ENCODE peak calls at places on chromosomes 2 and 18, in five cellular contexts. E is astrocyte of the spinal cord; X is CD4-positive, alpha-beta memory T cell; F is fibroblast of pulmonary artery; C is foreskin fibroblast. B is an unnamed sample.
A peak's percentile ranks its signal among the peaks of the same experiment; 100 is the strongest.

GRCh38 chr2:157825885-157826284 is 50.2 kb downstream of the ACVR1 start:
- DNase-seq in E (no peak), X (no peak), F (peak; percentile 47), C (peak; percentile 79), B (peak; percentile 99)

GRCh38 chr2:58938988-58939387 is 697.9 kb upstream of the FANCL start:
- DNase-seq in E (no peak), X (no peak), F (no peak), C (no peak), B (no peak)

GRCh38 chr2:170717991-170718589 is 3.0 kb downstream of the SP5 start:
- DNase-seq in E (no peak), X (no peak), F (no peak), C (peak; percentile 18), B (no peak)

GRCh38 chr2:122129399-122129798 is 373.9 kb downstream of the TSN start:
- DNase-seq in E (no peak), X (no peak), F (no peak), C (no peak), B (no peak)

GRCh38 chr18:37537868-37538525 is 27.6 kb downstream of the CELF4 start:
- DNase-seq in E (peak; percentile 46), X (no peak), F (peak; percentile 71), C (peak; percentile 86), B (peak; percentile 67)

GRCh38 chr2:54858021-54858681 is 134.7 kb downstream of the EML6 start:
- DNase-seq in E (peak; percentile 82), X (no peak), F (peak; percentile 51), C (peak; percentile 44), B (peak; percentile 61)

GRCh38 chr2:28736034-28736433 is 15.6 kb upstream of the PPP1CB start:
- DNase-seq in E (no peak), X (no peak), F (peak; percentile 50), C (no peak), B (no peak)

GRCh38 chr2:219551412-219551811 is 7.6 kb downstream of the TMEM198 start:
- DNase-seq in E (peak; percentile 23), X (no peak), F (peak; percentile 27), C (peak; percentile 81), B (peak; percentile 29)

GRCh38 chr2:144642106-144642505 is 122.2 kb upstream of the ZEB2 start:
- DNase-seq in E (no peak), X (no peak), F (no peak), C (no peak), B (no peak)

GRCh38 chr2:98835831-98836385 is 100.1 kb downstream of the CRACDL start:
- DNase-seq in E (no peak), X (peak; percentile 66), F (no peak), C (no peak), B (no peak)
- H3K4me3 ChIP-seq in E (no peak overlapping the region), X (peak overlapping the region; percentile 22), F (no peak overlapping the region), C (no peak overlapping the region), B (no peak overlapping the region)

DNA sequence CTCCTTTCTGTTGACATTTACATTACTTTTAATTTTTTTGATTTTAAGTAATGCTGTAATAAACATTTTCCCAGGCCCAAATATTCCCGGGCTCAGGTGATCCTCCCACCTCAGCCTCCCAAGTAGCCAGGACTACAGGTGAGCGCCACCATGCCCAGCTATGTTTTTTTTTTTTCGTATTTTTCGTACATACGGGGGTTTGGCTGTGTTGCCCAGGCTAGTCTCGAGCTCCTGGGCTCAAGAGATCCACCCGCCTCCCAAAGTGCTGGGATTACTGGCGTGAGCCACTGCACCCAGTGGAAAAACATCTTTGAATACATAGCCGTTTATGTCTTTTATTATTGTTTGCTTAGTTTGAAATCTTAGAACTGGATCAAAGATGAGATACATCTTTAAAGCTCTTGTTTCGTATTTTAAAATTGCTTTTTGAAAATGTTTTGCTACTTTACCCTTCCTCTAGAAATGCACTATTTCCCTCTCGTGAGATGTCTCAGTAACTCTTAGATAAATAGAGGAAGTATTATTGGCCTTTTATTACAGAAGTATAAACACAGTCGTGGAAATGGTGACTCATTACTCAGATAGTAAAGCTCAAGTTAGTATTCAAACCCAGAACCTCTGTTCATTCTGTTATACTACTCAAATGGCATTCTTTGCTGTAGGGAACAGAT is 2.4 kb downstream of the SMCHD1 start:
- DNase-seq in E (peak; percentile 81), X (peak; percentile 24), F (peak; percentile 84), C (peak; percentile 78), B (peak; percentile 44)
- H3K4me3 ChIP-seq in E (peak overlapping the region; percentile 93), X (peak overlapping the region; percentile 98), F (peak overlapping the region; percentile 87), C (peak overlapping the region; percentile 93), B (peak overlapping the region; percentile 91)

GRCh38 chr2:5982911-5983310 is 290.7 kb downstream of the SOX11 start:
- DNase-seq in E (no peak), X (no peak), F (no peak), C (no peak), B (no peak)
- H3K4me3 ChIP-seq in E (no peak overlapping the region), X (no peak overlapping the region), F (no peak overlapping the region), C (no peak overlapping the region), B (no peak overlapping the region)

GRCh38 chr2:190533968-190534309 is 583 bp downstream of the NEMP2 start:
- DNase-seq in E (no peak), X (peak; percentile 57), F (no peak), C (no peak), B (no peak)

GRCh38 chr2:190535586-190535985 is 1.1 kb upstream of the NEMP2 start:
- DNase-seq in E (no peak), X (no peak), F (no peak), C (peak; percentile 11), B (no peak)

GRCh38 chr2:190533175-190533967 is 1.2 kb downstream of the NEMP2 start:
- DNase-seq in E (no peak), X (no peak), F (no peak), C (no peak), B (no peak)

GRCh38 chr2:190534310-190535118 is at the start of gene NEMP2:
- DNase-seq in E (peak; percentile 61), X (peak; percentile 75), F (peak; percentile 58), C (peak; percentile 82), B (peak; percentile 61)

DNA sequence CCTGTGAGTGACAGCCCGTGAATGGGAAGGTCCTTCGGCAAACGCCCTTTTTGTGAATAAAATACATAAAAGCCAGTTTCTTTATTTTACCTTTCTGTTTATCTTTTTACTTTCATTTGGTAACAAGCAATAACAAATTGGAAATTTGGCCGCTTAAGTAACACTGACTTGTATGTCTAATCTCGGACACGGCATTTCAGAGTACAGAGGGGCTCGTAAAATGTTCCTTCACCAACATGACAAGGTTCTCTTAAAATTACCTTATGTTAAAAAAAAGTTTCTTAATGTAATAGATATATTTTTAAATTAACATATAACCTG is 557 bp upstream of the NEMP2 start:
- DNase-seq in E (peak; percentile 22), X (no peak), F (no peak), C (no peak), B (no peak)
- H3K4me3 ChIP-seq in E (peak overlapping the region; percentile 44), X (peak overlapping the region; percentile 89), F (peak overlapping the region; percentile 58), C (peak overlapping the region; percentile 73), B (peak overlapping the region; percentile 71)

GRCh38 chr2:85935746-85936208 is 47.0 kb upstream of the ST3GAL5 start:
- DNase-seq in E (peak; percentile 70), X (no peak), F (peak; percentile 75), C (peak; percentile 60), B (peak; percentile 62)
- H3K4me3 ChIP-seq in E (no peak overlapping the region), X (no peak overlapping the region), F (no peak overlapping the region), C (no peak overlapping the region), B (no peak overlapping the region)

DNA sequence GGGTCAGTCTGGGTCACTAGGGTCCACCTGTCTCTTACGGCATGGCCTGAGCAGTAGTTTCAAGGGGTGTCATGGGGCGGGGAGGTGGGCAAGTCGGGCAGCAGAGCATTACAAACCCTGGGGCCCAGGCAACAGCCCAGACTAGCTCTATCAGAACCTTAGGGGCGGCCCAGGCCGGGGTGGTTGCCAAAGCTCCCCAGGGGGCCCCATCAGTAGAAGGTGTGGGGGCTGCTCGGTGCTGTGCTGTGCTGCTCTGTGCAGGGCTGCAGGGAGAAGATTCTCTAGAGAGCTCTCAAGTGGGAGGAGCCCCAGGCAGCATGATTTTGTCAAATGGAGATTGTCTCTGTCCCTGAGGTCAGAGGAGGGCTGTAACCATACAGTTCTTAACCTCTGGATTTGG is 36.4 kb upstream of the SLC14A1 start:
- DNase-seq in E (no peak), X (no peak), F (no peak), C (peak; percentile 28), B (no peak)
- H3K4me3 ChIP-seq in E (no peak overlapping the region), X (peak overlapping the region; percentile 65), F (no peak overlapping the region), C (no peak overlapping the region), B (no peak overlapping the region)

DNA sequence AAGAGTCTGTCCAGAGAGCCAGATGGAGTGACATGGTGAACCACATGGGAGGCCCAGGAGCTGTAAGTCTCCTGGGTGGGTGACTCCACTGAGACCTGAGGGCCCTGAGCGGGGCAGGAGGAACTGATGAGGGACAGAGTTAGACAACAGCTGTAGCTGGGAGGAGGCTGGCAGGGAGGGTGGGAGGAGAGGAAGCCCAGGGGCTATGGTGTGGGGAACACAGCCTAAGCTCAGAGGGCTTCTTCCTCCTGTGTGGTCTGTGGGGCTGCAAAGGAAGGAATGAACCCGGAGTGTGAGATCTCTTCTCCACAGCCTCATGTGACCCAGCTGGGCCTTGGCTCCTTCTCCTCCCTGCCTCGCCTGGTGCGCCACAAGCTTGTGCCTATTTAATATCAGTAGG is 395.6 kb upstream of the HS6ST1 start:
- DNase-seq in E (no peak), X (no peak), F (no peak), C (no peak), B (no peak)
- H3K4me3 ChIP-seq in E (no peak overlapping the region), X (no peak overlapping the region), F (no peak overlapping the region), C (no peak overlapping the region), B (no peak overlapping the region)

DNA sequence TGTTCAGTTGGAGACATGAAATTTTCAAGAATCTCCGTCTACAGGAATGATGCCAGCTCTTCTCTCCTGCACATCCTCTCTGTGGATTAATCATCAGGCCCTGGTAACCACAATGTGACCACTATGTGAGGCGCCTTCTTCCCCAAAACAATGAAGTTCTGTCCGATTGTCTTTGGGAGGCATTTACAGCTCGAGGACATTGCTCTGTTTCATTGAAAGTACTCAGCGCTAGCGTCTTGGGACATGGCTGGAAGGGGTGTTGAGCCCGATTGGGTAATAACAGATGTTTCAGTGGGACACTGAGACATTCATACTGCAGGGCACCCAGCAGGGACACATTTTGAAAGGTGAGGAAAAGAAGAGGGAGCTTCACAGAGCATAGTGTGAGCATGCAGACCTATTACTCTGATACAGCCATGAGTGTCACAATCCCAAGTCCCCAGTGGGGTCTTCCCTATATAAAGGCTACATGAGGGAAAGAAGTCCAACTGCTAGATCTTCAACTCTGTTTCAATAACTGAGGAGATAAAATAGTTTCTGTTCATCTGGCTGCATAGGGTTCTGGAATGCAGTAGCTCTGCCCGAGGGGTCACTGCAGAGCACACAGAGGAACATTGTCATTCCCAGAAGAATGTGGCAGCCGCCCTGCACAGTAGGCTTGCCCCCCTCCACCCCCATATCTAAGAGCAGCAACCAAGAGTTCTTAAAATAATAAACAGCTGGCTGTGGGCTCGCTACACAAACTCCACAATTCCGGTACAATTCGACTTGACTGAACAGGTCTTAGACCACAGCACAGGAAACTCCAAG is 237.3 kb downstream of the OSR1 start:
- DNase-seq in E (peak; percentile 91), X (no peak), F (peak; percentile 93), C (peak; percentile 97), B (peak; percentile 59)
- H3K4me3 ChIP-seq in E (no peak overlapping the region), X (no peak overlapping the region), F (no peak overlapping the region), C (no peak overlapping the region), B (no peak overlapping the region)

B was measured in epithelial cell of esophagus.